ENCODE peak calls at places on chromosomes 13 and 19, in seven cellular contexts. One of them, this sample, is unnamed.
A peak's percentile ranks its signal among the peaks of the same experiment; 100 is the strongest.

GRCh38 chr13:33644607-33645543 is 173.1 kb upstream of the RFC3 start:
- DNase-seq in posterior cingulate gyrus: no peak
- DNase-seq in naive thymus-derived CD8-positive, alpha-beta T cell: no peak
- DNase-seq in activated T-cell treated with anti-CD3 and anti-CD28 coated beads, Interleukin-2, amount 50 U/mL, for 4 hours: no peak
- DNase-seq in GM23248: peak; percentile 36
- DNase-seq in fibroblast of the conjunctiva: peak; percentile 43
- DNase-seq in T-helper 17 cell: no peak
- DNase-seq in this sample: no peak

GRCh38 chr13:34939771-34940170 is 2.3 kb upstream of the NBEA start:
- DNase-seq in GM23248: no peak
- DNase-seq in activated T-cell treated with anti-CD3 and anti-CD28 coated beads, Interleukin-2, amount 50 U/mL, for 4 hours: no peak
- DNase-seq in T-helper 17 cell: no peak
- DNase-seq in naive thymus-derived CD8-positive, alpha-beta T cell: no peak
- DNase-seq in fibroblast of the conjunctiva: no peak
- DNase-seq in posterior cingulate gyrus: no peak
- DNase-seq in this sample: no peak

GRCh38 chr19:11324079-11324661 is 15.3 kb downstream of the RAB3D start:
- DNase-seq in activated T-cell treated with anti-CD3 and anti-CD28 coated beads, Interleukin-2, amount 50 U/mL, for 4 hours: no peak
- DNase-seq in T-helper 17 cell: no peak
- DNase-seq in naive thymus-derived CD8-positive, alpha-beta T cell: no peak
- DNase-seq in posterior cingulate gyrus: peak; percentile 91
- DNase-seq in GM23248: peak; percentile 95
- DNase-seq in fibroblast of the conjunctiva: peak; percentile 90
- DNase-seq in this sample: no peak

GRCh38 chr13:92074658-92075057 is 676.2 kb downstream of the GPC5 start:
- DNase-seq in naive thymus-derived CD8-positive, alpha-beta T cell: no peak
- DNase-seq in activated T-cell treated with anti-CD3 and anti-CD28 coated beads, Interleukin-2, amount 50 U/mL, for 4 hours: no peak
- DNase-seq in GM23248: no peak
- DNase-seq in posterior cingulate gyrus: peak; percentile 55
- DNase-seq in fibroblast of the conjunctiva: no peak
- DNase-seq in T-helper 17 cell: no peak
- DNase-seq in this sample: peak; percentile 55

GRCh38 chr13:25868483-25868882 is 183.3 kb downstream of the SHISA2 start:
- DNase-seq in naive thymus-derived CD8-positive, alpha-beta T cell: no peak
- DNase-seq in T-helper 17 cell: no peak
- DNase-seq in posterior cingulate gyrus: no peak
- DNase-seq in GM23248: no peak
- DNase-seq in fibroblast of the conjunctiva: no peak
- DNase-seq in activated T-cell treated with anti-CD3 and anti-CD28 coated beads, Interleukin-2, amount 50 U/mL, for 4 hours: no peak
- DNase-seq in this sample: no peak

GRCh38 chr19:30340724-30341595 is 31.2 kb upstream of the ZNF536 start:
- DNase-seq in GM23248: peak; percentile 4
- DNase-seq in naive thymus-derived CD8-positive, alpha-beta T cell: no peak
- DNase-seq in activated T-cell treated with anti-CD3 and anti-CD28 coated beads, Interleukin-2, amount 50 U/mL, for 4 hours: no peak
- DNase-seq in posterior cingulate gyrus: no peak
- DNase-seq in T-helper 17 cell: no peak
- DNase-seq in fibroblast of the conjunctiva: no peak
- DNase-seq in this sample: peak; percentile 17

GRCh38 chr13:41597348-41598041 is 140.1 kb downstream of the RGCC start:
- DNase-seq in GM23248: peak; percentile 79
- DNase-seq in posterior cingulate gyrus: no peak
- DNase-seq in activated T-cell treated with anti-CD3 and anti-CD28 coated beads, Interleukin-2, amount 50 U/mL, for 4 hours: no peak
- DNase-seq in naive thymus-derived CD8-positive, alpha-beta T cell: no peak
- DNase-seq in T-helper 17 cell: no peak
- DNase-seq in fibroblast of the conjunctiva: no peak
- DNase-seq in this sample: no peak

GRCh38 chr19:30293051-30293785 is 79.0 kb upstream of the ZNF536 start:
- DNase-seq in naive thymus-derived CD8-positive, alpha-beta T cell: no peak
- DNase-seq in posterior cingulate gyrus: peak; percentile 91
- DNase-seq in GM23248: no peak
- DNase-seq in T-helper 17 cell: no peak
- DNase-seq in activated T-cell treated with anti-CD3 and anti-CD28 coated beads, Interleukin-2, amount 50 U/mL, for 4 hours: no peak
- DNase-seq in fibroblast of the conjunctiva: no peak
- DNase-seq in this sample: no peak

GRCh38 chr13:79541426-79542049 is 60.6 kb downstream of the NDFIP2 start:
- DNase-seq in T-helper 17 cell: no peak
- DNase-seq in activated T-cell treated with anti-CD3 and anti-CD28 coated beads, Interleukin-2, amount 50 U/mL, for 4 hours: no peak
- DNase-seq in posterior cingulate gyrus: no peak
- DNase-seq in naive thymus-derived CD8-positive, alpha-beta T cell: peak; percentile 16
- DNase-seq in GM23248: peak; percentile 55
- DNase-seq in fibroblast of the conjunctiva: peak; percentile 49
- DNase-seq in this sample: no peak

GRCh38 chr13:99659234-99659633 is 158.0 kb downstream of the TM9SF2 start:
- DNase-seq in posterior cingulate gyrus: no peak
- DNase-seq in naive thymus-derived CD8-positive, alpha-beta T cell: no peak
- DNase-seq in activated T-cell treated with anti-CD3 and anti-CD28 coated beads, Interleukin-2, amount 50 U/mL, for 4 hours: no peak
- DNase-seq in fibroblast of the conjunctiva: no peak
- DNase-seq in T-helper 17 cell: no peak
- DNase-seq in GM23248: no peak
- DNase-seq in this sample: no peak

GRCh38 chr13:65808061-65808460 is 1422.1 kb downstream of the PCDH9 start:
- DNase-seq in GM23248: peak; percentile 23
- DNase-seq in posterior cingulate gyrus: no peak
- DNase-seq in naive thymus-derived CD8-positive, alpha-beta T cell: no peak
- DNase-seq in activated T-cell treated with anti-CD3 and anti-CD28 coated beads, Interleukin-2, amount 50 U/mL, for 4 hours: no peak
- DNase-seq in fibroblast of the conjunctiva: peak; percentile 18
- DNase-seq in T-helper 17 cell: no peak
- DNase-seq in this sample: no peak

GRCh38 chr13:89930861-89931260 is 1416.6 kb upstream of the MIR17HG start:
- DNase-seq in activated T-cell treated with anti-CD3 and anti-CD28 coated beads, Interleukin-2, amount 50 U/mL, for 4 hours: no peak
- DNase-seq in posterior cingulate gyrus: no peak
- DNase-seq in fibroblast of the conjunctiva: no peak
- DNase-seq in naive thymus-derived CD8-positive, alpha-beta T cell: no peak
- DNase-seq in T-helper 17 cell: no peak
- DNase-seq in GM23248: no peak
- DNase-seq in this sample: peak; percentile 70

GRCh38 chr19:37872383-37872782 is 34.0 kb downstream of the WDR87 start:
- DNase-seq in activated T-cell treated with anti-CD3 and anti-CD28 coated beads, Interleukin-2, amount 50 U/mL, for 4 hours: no peak
- DNase-seq in T-helper 17 cell: no peak
- DNase-seq in fibroblast of the conjunctiva: no peak
- DNase-seq in GM23248: peak; percentile 13
- DNase-seq in naive thymus-derived CD8-positive, alpha-beta T cell: no peak
- DNase-seq in posterior cingulate gyrus: no peak
- DNase-seq in this sample: no peak

GRCh38 chr13:28329395-28330158 is 165.4 kb downstream of the FLT1 start:
- DNase-seq in fibroblast of the conjunctiva: peak; percentile 79
- DNase-seq in naive thymus-derived CD8-positive, alpha-beta T cell: no peak
- DNase-seq in GM23248: peak; percentile 97
- DNase-seq in activated T-cell treated with anti-CD3 and anti-CD28 coated beads, Interleukin-2, amount 50 U/mL, for 4 hours: no peak
- DNase-seq in posterior cingulate gyrus: no peak
- DNase-seq in T-helper 17 cell: no peak
- DNase-seq in this sample: no peak

GRCh38 chr13:23470706-23471610 is 37.5 kb upstream of the SACS start:
- DNase-seq in posterior cingulate gyrus: no peak
- DNase-seq in activated T-cell treated with anti-CD3 and anti-CD28 coated beads, Interleukin-2, amount 50 U/mL, for 4 hours: no peak
- DNase-seq in T-helper 17 cell: no peak
- DNase-seq in fibroblast of the conjunctiva: no peak
- DNase-seq in GM23248: no peak
- DNase-seq in naive thymus-derived CD8-positive, alpha-beta T cell: no peak
- DNase-seq in this sample: no peak

GRCh38 chr13:39765801-39766463 is 110.5 kb downstream of the COG6 start:
- DNase-seq in naive thymus-derived CD8-positive, alpha-beta T cell: no peak
- DNase-seq in T-helper 17 cell: no peak
- DNase-seq in posterior cingulate gyrus: peak; percentile 90
- DNase-seq in fibroblast of the conjunctiva: no peak
- DNase-seq in GM23248: peak; percentile 25
- DNase-seq in activated T-cell treated with anti-CD3 and anti-CD28 coated beads, Interleukin-2, amount 50 U/mL, for 4 hours: no peak
- DNase-seq in this sample: peak; percentile 76

GRCh38 chr13:104086205-104086604 is 1020.0 kb upstream of the SLC10A2 start:
- DNase-seq in fibroblast of the conjunctiva: peak; percentile 16
- DNase-seq in T-helper 17 cell: no peak
- DNase-seq in GM23248: no peak
- DNase-seq in activated T-cell treated with anti-CD3 and anti-CD28 coated beads, Interleukin-2, amount 50 U/mL, for 4 hours: no peak
- DNase-seq in naive thymus-derived CD8-positive, alpha-beta T cell: no peak
- DNase-seq in posterior cingulate gyrus: no peak
- DNase-seq in this sample: no peak

GRCh38 chr19:40534148-40534547 is 42.5 kb upstream of the SHKBP1 start:
- DNase-seq in T-helper 17 cell: no peak
- DNase-seq in naive thymus-derived CD8-positive, alpha-beta T cell: no peak
- DNase-seq in posterior cingulate gyrus: peak; percentile 70
- DNase-seq in GM23248: no peak
- DNase-seq in activated T-cell treated with anti-CD3 and anti-CD28 coated beads, Interleukin-2, amount 50 U/mL, for 4 hours: no peak
- DNase-seq in fibroblast of the conjunctiva: no peak
- DNase-seq in this sample: no peak

GRCh38 chr13:73261739-73262216 is 203.0 kb downstream of the KLF5 start:
- DNase-seq in posterior cingulate gyrus: no peak
- DNase-seq in activated T-cell treated with anti-CD3 and anti-CD28 coated beads, Interleukin-2, amount 50 U/mL, for 4 hours: no peak
- DNase-seq in GM23248: peak; percentile 10
- DNase-seq in naive thymus-derived CD8-positive, alpha-beta T cell: no peak
- DNase-seq in fibroblast of the conjunctiva: no peak
- DNase-seq in T-helper 17 cell: no peak
- DNase-seq in this sample: peak; percentile 73

GRCh38 chr19:2449019-2449418 is 7.7 kb downstream of the LMNB2 start:
- DNase-seq in T-helper 17 cell: no peak
- DNase-seq in naive thymus-derived CD8-positive, alpha-beta T cell: no peak
- DNase-seq in posterior cingulate gyrus: no peak
- DNase-seq in activated T-cell treated with anti-CD3 and anti-CD28 coated beads, Interleukin-2, amount 50 U/mL, for 4 hours: no peak
- DNase-seq in fibroblast of the conjunctiva: no peak
- DNase-seq in GM23248: peak; percentile 20
- DNase-seq in this sample: no peak

GRCh38 chr13:19172647-19173030 is 9.0 kb downstream of the TUBA3C start:
- DNase-seq in GM23248: no peak
- DNase-seq in naive thymus-derived CD8-positive, alpha-beta T cell: no peak
- DNase-seq in activated T-cell treated with anti-CD3 and anti-CD28 coated beads, Interleukin-2, amount 50 U/mL, for 4 hours: no peak
- DNase-seq in T-helper 17 cell: no peak
- DNase-seq in posterior cingulate gyrus: peak; percentile 25
- DNase-seq in fibroblast of the conjunctiva: no peak
- DNase-seq in this sample: no peak

GRCh38 chr13:98267080-98267912 is 90.2 kb upstream of the RNF113B start:
- DNase-seq in fibroblast of the conjunctiva: no peak
- DNase-seq in GM23248: peak; percentile 27
- DNase-seq in T-helper 17 cell: no peak
- DNase-seq in activated T-cell treated with anti-CD3 and anti-CD28 coated beads, Interleukin-2, amount 50 U/mL, for 4 hours: no peak
- DNase-seq in naive thymus-derived CD8-positive, alpha-beta T cell: no peak
- DNase-seq in posterior cingulate gyrus: no peak
- DNase-seq in this sample: peak; percentile 33

GRCh38 chr13:70732611-70733010 is 624.4 kb upstream of the KLHL1 start:
- DNase-seq in naive thymus-derived CD8-positive, alpha-beta T cell: no peak
- DNase-seq in GM23248: no peak
- DNase-seq in activated T-cell treated with anti-CD3 and anti-CD28 coated beads, Interleukin-2, amount 50 U/mL, for 4 hours: no peak
- DNase-seq in fibroblast of the conjunctiva: no peak
- DNase-seq in T-helper 17 cell: no peak
- DNase-seq in posterior cingulate gyrus: no peak
- DNase-seq in this sample: no peak

GRCh38 chr13:22107549-22107948 is 436.7 kb downstream of the FGF9 start:
- DNase-seq in posterior cingulate gyrus: no peak
- DNase-seq in GM23248: no peak
- DNase-seq in fibroblast of the conjunctiva: no peak
- DNase-seq in activated T-cell treated with anti-CD3 and anti-CD28 coated beads, Interleukin-2, amount 50 U/mL, for 4 hours: no peak
- DNase-seq in T-helper 17 cell: no peak
- DNase-seq in naive thymus-derived CD8-positive, alpha-beta T cell: no peak
- DNase-seq in this sample: no peak

GRCh38 chr13:99314640-99315176 is 7.5 kb upstream of the GPR183 start:
- DNase-seq in naive thymus-derived CD8-positive, alpha-beta T cell: peak; percentile 49
- DNase-seq in activated T-cell treated with anti-CD3 and anti-CD28 coated beads, Interleukin-2, amount 50 U/mL, for 4 hours: peak; percentile 66
- DNase-seq in GM23248: peak; percentile 40
- DNase-seq in posterior cingulate gyrus: no peak
- DNase-seq in fibroblast of the conjunctiva: no peak
- DNase-seq in T-helper 17 cell: no peak
- DNase-seq in this sample: no peak

GRCh38 chr13:83019986-83020385 is 862.3 kb downstream of the SLITRK1 start:
- DNase-seq in T-helper 17 cell: no peak
- DNase-seq in posterior cingulate gyrus: no peak
- DNase-seq in activated T-cell treated with anti-CD3 and anti-CD28 coated beads, Interleukin-2, amount 50 U/mL, for 4 hours: no peak
- DNase-seq in fibroblast of the conjunctiva: no peak
- DNase-seq in naive thymus-derived CD8-positive, alpha-beta T cell: no peak
- DNase-seq in GM23248: no peak
- DNase-seq in this sample: no peak

This sample was measured in endodermal cell.